ENCODE peak calls at places on chromosome 16, in five cellular contexts. One of them, this sample, is unnamed.

GRCh38 chr16:47995354-47995753 is 160.4 kb downstream of the ABCC12 start:
- DNase-seq in AG10803: no peak
- DNase-seq in CD4-positive, alpha-beta T cell: no peak
- DNase-seq in WTC11: peak
- DNase-seq in cardiac fibroblast: no peak
- DNase-seq in this sample: no peak

GRCh38 chr16:84756830-84757229 is 57.0 kb downstream of the USP10 start:
- DNase-seq in AG10803: no peak
- DNase-seq in CD4-positive, alpha-beta T cell: no peak
- DNase-seq in WTC11: no peak
- DNase-seq in cardiac fibroblast: no peak
- DNase-seq in this sample: no peak

GRCh38 chr16:53346-54236 is at the start of the genes POLR3K and SNRNP25:
- DNase-seq in AG10803: peak
- DNase-seq in CD4-positive, alpha-beta T cell: peak
- DNase-seq in WTC11: peak
- DNase-seq in cardiac fibroblast: peak
- DNase-seq in this sample: peak

GRCh38 chr16:19842758-19843157 is 41.9 kb downstream of the GPRC5B start:
- DNase-seq in AG10803: no peak
- DNase-seq in CD4-positive, alpha-beta T cell: no peak
- DNase-seq in WTC11: no peak
- DNase-seq in cardiac fibroblast: no peak
- DNase-seq in this sample: no peak

GRCh38 chr16:75080205-75081029 is 36.2 kb downstream of the LDHD start:
- DNase-seq in AG10803: peak
- DNase-seq in CD4-positive, alpha-beta T cell: no peak
- DNase-seq in WTC11: no peak
- DNase-seq in cardiac fibroblast: peak
- DNase-seq in this sample: no peak

GRCh38 chr16:4404247-4404966 is 12.0 kb downstream of the CORO7 start:
- DNase-seq in AG10803: no peak
- DNase-seq in CD4-positive, alpha-beta T cell: no peak
- DNase-seq in WTC11: peak
- DNase-seq in cardiac fibroblast: peak
- DNase-seq in this sample: no peak

GRCh38 chr16:82843606-82844271 is 217.0 kb downstream of the CDH13 start:
- DNase-seq in AG10803: no peak
- DNase-seq in CD4-positive, alpha-beta T cell: no peak
- DNase-seq in WTC11: no peak
- DNase-seq in cardiac fibroblast: no peak
- DNase-seq in this sample: no peak

GRCh38 chr16:87707097-87707496 is 58.7 kb downstream of the KLHDC4 start:
- DNase-seq in AG10803: no peak
- DNase-seq in CD4-positive, alpha-beta T cell: no peak
- DNase-seq in WTC11: peak
- DNase-seq in cardiac fibroblast: no peak
- DNase-seq in this sample: no peak

GRCh38 chr16:12515346-12515745 is 288.3 kb downstream of the CPPED1 start:
- DNase-seq in AG10803: no peak
- DNase-seq in CD4-positive, alpha-beta T cell: no peak
- DNase-seq in WTC11: no peak
- DNase-seq in cardiac fibroblast: no peak
- DNase-seq in this sample: no peak

GRCh38 chr16:56789360-56789759 is 59.4 kb downstream of the NUP93 start:
- DNase-seq in AG10803: peak
- DNase-seq in CD4-positive, alpha-beta T cell: no peak
- DNase-seq in WTC11: no peak
- DNase-seq in cardiac fibroblast: peak
- DNase-seq in this sample: peak

GRCh38 chr16:75105306-75106061 is 11.1 kb downstream of the LDHD start:
- DNase-seq in AG10803: peak
- DNase-seq in CD4-positive, alpha-beta T cell: no peak
- DNase-seq in WTC11: no peak
- DNase-seq in cardiac fibroblast: no peak
- DNase-seq in this sample: no peak

GRCh38 chr16:68339214-68339613 is 28.4 kb downstream of the PRMT7 start:
- DNase-seq in AG10803: no peak
- DNase-seq in CD4-positive, alpha-beta T cell: no peak
- DNase-seq in WTC11: no peak
- DNase-seq in cardiac fibroblast: no peak
- DNase-seq in this sample: no peak

GRCh38 chr16:86533942-86534341 is 21.1 kb downstream of the MTHFSD start:
- DNase-seq in AG10803: no peak
- DNase-seq in CD4-positive, alpha-beta T cell: no peak
- DNase-seq in WTC11: no peak
- DNase-seq in cardiac fibroblast: no peak
- DNase-seq in this sample: no peak

GRCh38 chr16:87945351-87946042 is 5.7 kb upstream of the BANP start:
- DNase-seq in AG10803: peak
- DNase-seq in CD4-positive, alpha-beta T cell: no peak
- DNase-seq in WTC11: peak
- DNase-seq in cardiac fibroblast: peak
- DNase-seq in this sample: peak

GRCh38 chr16:85557083-85557975 is 55.8 kb upstream of the GSE1 start:
- DNase-seq in AG10803: no peak
- DNase-seq in CD4-positive, alpha-beta T cell: peak
- DNase-seq in WTC11: no peak
- DNase-seq in cardiac fibroblast: no peak
- DNase-seq in this sample: no peak

GRCh38 chr16:83433201-83433600 is 374.6 kb upstream of the HSBP1 start:
- DNase-seq in AG10803: peak
- DNase-seq in CD4-positive, alpha-beta T cell: no peak
- DNase-seq in WTC11: no peak
- DNase-seq in cardiac fibroblast: peak
- DNase-seq in this sample: no peak

DNA sequence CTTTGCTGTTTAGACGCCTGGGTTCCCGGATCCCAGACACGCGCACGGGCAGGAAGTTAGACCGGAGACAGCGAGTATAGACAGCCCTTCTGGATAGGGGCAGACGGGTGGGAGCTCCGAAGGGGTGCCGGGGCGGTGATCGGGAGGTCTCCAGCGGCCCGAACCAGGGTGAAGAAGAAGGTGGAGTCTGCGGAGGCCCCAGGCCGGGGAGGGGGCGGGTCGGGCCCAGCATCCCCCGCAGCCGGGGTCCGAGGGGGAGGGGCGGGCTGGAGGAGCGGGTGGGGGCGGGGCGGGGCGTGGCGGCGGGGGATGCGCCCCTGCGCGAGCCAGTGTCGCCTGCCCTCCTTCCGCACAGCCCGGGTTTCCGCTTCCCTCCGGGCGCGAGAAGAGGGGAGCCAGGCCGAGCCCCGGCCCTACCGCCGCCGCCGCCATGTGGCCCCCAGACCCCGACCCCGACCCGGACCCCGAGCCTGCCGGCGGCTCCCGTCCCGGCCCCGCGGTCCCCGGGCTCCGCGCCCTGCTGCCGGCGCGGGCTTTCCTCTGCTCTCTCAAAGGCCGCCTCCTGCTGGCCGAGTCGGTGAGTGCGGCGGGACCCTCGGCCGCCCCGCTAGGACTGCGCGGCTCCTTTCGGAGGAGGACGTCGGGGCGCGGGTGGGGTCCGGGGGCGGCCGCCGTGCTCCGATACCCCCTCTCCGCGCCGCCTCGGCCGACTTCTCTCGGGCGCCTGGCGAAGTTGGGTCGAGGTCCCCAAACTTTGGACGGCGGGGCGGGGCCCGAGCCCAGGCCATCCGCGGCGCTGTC is at the start of gene CMTM3:
- DNase-seq in AG10803: peak
- DNase-seq in CD4-positive, alpha-beta T cell: peak
- DNase-seq in WTC11: peak
- DNase-seq in cardiac fibroblast: peak
- DNase-seq in this sample: peak
- TF ChIP-seq CTCF in AG10803: peak
- TF ChIP-seq CTCF in CD4-positive, alpha-beta T cell: peak
- TF ChIP-seq CTCF in WTC11: peak
- TF ChIP-seq CTCF in cardiac fibroblast: peak
- TF ChIP-seq CTCF in this sample: peak

DNA sequence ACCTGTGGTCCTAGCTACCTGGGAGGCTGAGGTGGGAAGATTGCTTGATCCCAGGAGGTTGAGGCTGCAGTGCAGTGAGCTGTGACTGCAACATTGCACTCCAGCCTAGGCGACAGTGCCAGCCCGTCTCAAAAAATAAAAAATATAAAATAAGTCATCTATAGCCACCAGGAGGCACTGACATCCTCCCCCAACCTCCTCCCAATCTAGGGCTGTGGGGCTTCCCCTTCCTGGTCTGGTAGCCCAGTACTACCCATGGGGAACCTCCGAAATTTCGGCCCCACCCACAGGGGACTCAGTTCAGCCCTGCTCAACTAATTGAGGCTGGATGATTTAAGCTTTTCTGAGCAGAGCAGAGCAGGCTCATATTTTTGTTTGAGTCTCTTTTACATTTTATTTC is 3.2 kb downstream of the ZSCAN10 start:
- DNase-seq in AG10803: no peak
- DNase-seq in CD4-positive, alpha-beta T cell: peak
- DNase-seq in WTC11: no peak
- DNase-seq in cardiac fibroblast: peak
- DNase-seq in this sample: peak
- TF ChIP-seq CTCF in AG10803: peak
- TF ChIP-seq CTCF in CD4-positive, alpha-beta T cell: peak
- TF ChIP-seq CTCF in WTC11: no peak
- TF ChIP-seq CTCF in cardiac fibroblast: peak
- TF ChIP-seq CTCF in this sample: peak

DNA sequence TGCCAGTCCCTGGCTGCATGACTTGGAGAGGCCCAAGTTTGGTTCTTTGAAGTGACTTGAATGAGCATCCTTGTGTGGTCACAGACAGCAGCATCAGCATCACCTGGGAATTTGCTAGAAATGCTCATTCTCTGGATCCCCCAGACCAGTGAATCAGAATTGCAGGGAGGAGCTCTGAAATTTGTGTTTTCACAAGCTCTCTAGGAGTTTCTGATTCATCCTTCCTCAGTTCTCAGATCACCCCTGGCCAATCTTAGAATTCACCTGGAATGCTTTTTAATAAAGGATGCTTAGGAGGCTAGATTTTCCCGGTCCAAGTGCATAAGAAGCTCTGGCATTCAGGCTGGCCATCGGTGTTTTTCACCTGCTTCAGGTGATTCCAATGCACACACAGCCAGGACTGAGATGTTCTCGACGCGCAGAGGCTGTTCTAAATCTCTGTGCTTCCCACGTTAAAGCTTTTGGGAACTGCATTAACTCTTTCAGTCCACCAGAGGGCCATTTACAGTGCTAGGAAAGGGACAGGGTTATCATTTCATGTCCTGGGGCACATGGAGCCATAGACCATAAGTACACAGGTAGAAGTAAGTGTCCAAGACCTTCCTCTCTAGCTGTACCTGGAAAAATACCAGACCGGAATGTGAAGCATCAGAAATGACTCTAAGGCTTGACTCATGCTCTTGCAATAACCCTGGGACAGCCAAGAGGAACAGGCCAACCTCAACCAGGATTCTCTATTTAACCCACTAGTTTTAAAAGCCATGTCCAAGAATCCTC is 85.7 kb upstream of the XYLT1 start:
- DNase-seq in AG10803: peak
- DNase-seq in CD4-positive, alpha-beta T cell: no peak
- DNase-seq in WTC11: peak
- DNase-seq in cardiac fibroblast: peak
- DNase-seq in this sample: peak
- TF ChIP-seq CTCF in AG10803: peak
- TF ChIP-seq CTCF in CD4-positive, alpha-beta T cell: peak
- TF ChIP-seq CTCF in WTC11: peak
- TF ChIP-seq CTCF in cardiac fibroblast: peak
- TF ChIP-seq CTCF in this sample: peak

DNA sequence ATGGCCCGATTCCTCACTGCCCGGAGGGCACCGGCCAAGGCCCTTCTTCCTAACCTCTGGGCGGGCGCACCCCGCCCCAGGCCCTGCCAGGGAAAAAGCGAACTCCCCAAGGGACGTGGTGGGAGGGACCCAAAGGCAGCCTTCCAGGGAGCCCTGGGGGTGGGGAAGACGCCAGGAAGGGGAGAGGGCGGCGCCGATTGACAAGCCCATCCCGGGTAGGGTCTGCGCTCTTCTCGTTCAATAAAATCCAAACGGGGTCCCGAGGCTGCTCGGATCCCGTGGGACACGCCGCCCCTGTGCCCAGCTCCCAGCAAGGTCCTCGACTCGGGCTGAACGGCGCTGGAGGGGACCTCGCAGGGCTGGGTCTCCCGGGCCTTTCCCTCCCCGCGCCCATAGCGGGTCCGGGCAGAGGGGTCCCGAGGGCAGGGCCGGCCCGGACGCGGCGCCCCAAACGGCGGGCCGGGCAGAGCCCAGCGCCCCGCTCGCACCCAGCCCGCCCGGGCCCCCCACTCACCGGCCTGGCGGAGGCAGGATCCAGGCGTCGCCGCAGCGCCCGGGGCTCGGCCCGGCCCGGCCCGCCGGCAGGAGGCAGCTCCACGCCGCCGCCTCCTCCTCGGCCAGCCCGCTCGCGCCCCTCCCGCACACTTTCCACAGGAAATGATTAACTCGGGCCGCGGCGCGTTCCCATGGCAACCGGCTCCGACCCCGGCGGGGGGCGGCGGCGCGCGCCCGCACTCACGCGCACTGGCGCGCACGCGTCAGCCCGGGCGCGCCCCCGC is at the start of gene KIFC3:
- DNase-seq in AG10803: peak
- DNase-seq in CD4-positive, alpha-beta T cell: peak
- DNase-seq in WTC11: peak
- DNase-seq in cardiac fibroblast: peak
- DNase-seq in this sample: no peak
- TF ChIP-seq CTCF in AG10803: no peak
- TF ChIP-seq CTCF in CD4-positive, alpha-beta T cell: no peak
- TF ChIP-seq CTCF in WTC11: no peak
- TF ChIP-seq CTCF in cardiac fibroblast: no peak
- TF ChIP-seq CTCF in this sample: no peak

DNA sequence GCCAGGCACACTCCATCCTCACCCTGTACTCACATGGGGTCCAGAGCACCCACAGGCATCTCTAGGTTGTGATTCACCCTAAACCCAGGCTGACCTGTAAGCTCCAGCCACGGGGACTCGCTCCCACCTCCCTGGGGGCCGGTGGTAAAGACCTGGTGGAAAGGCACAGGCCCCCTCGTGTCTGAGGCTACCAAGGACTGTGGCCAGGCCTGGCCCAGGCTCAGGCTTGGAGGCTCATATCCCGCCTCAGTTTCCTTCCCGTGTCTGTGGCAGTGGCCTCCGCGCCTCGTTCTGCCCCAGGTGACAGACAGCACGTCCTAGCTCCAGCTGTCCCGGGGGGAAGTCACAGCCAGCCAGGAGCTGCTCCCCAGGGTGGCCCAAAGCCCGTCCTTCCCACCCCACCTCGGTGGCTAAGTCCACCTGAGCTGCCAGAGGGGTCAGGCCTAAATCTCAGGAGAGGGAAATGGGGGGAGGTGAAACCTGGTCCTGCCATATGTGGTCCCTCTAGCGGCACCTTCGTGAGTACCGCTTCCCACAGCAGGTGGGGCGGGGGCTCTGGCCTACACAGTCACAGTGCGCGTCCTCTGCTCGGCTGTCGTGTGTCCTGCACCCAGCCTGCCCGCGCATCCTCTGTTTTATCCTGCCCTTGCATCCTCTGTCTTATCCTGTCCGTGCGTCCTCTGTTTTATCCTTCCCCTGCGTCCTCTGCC is 12.6 kb downstream of the CDH15 start:
- DNase-seq in AG10803: no peak
- DNase-seq in CD4-positive, alpha-beta T cell: no peak
- DNase-seq in WTC11: no peak
- DNase-seq in cardiac fibroblast: no peak
- DNase-seq in this sample: no peak
- TF ChIP-seq CTCF in AG10803: no peak
- TF ChIP-seq CTCF in CD4-positive, alpha-beta T cell: no peak
- TF ChIP-seq CTCF in WTC11: no peak
- TF ChIP-seq CTCF in cardiac fibroblast: no peak
- TF ChIP-seq CTCF in this sample: no peak

This sample was measured in HCT116.